ENCODE peak calls at places on chromosomes 13 and 19, in seven cellular contexts. One of them, this sample, is unnamed.

GRCh38 chr19:873084-874019 is 13.9 kb downstream of the CFD start:
- DNase-seq in stimulated activated naive CD8-positive, alpha-beta T cell treated with anti-CD3 and anti-CD28 coated beads, Interleukin-15, Interleukin-2, amounts not matched to agents 100 U/mL and 50 U/mL, for 24 hours: peak
- DNase-seq in brain microvascular endothelial cell: no peak
- DNase-seq in ACHN: peak
- DNase-seq in AG10803: peak
- DNase-seq in C1 segment of cervical spinal cord: no peak
- DNase-seq in GM23248: peak
- DNase-seq in this sample: no peak

GRCh38 chr19:56725829-56726424 is 54.4 kb upstream of the ZNF835 start:
- DNase-seq in stimulated activated naive CD8-positive, alpha-beta T cell treated with anti-CD3 and anti-CD28 coated beads, Interleukin-15, Interleukin-2, amounts not matched to agents 100 U/mL and 50 U/mL, for 24 hours: no peak
- DNase-seq in brain microvascular endothelial cell: no peak
- DNase-seq in C1 segment of cervical spinal cord: no peak
- DNase-seq in AG10803: no peak
- DNase-seq in GM23248: peak
- DNase-seq in ACHN: no peak
- DNase-seq in this sample: no peak

GRCh38 chr13:67048793-67049150 is 181.4 kb downstream of the PCDH9 start:
- DNase-seq in ACHN: no peak
- DNase-seq in brain microvascular endothelial cell: peak
- DNase-seq in GM23248: no peak
- DNase-seq in C1 segment of cervical spinal cord: no peak
- DNase-seq in AG10803: peak
- DNase-seq in stimulated activated naive CD8-positive, alpha-beta T cell treated with anti-CD3 and anti-CD28 coated beads, Interleukin-15, Interleukin-2, amounts not matched to agents 100 U/mL and 50 U/mL, for 24 hours: no peak
- DNase-seq in this sample: no peak

GRCh38 chr19:11018179-11018578 is 57.3 kb downstream of the SMARCA4 start:
- DNase-seq in stimulated activated naive CD8-positive, alpha-beta T cell treated with anti-CD3 and anti-CD28 coated beads, Interleukin-15, Interleukin-2, amounts not matched to agents 100 U/mL and 50 U/mL, for 24 hours: no peak
- DNase-seq in AG10803: no peak
- DNase-seq in C1 segment of cervical spinal cord: no peak
- DNase-seq in GM23248: peak
- DNase-seq in ACHN: no peak
- DNase-seq in brain microvascular endothelial cell: no peak
- DNase-seq in this sample: no peak

GRCh38 chr13:114194853-114195252 is 15.8 kb downstream of the CFAP97D2 start:
- DNase-seq in GM23248: no peak
- DNase-seq in stimulated activated naive CD8-positive, alpha-beta T cell treated with anti-CD3 and anti-CD28 coated beads, Interleukin-15, Interleukin-2, amounts not matched to agents 100 U/mL and 50 U/mL, for 24 hours: no peak
- DNase-seq in AG10803: no peak
- DNase-seq in ACHN: no peak
- DNase-seq in C1 segment of cervical spinal cord: no peak
- DNase-seq in brain microvascular endothelial cell: no peak
- DNase-seq in this sample: no peak

GRCh38 chr19:6828698-6829633 is 56.5 kb downstream of the VAV1 start:
- DNase-seq in GM23248: peak
- DNase-seq in ACHN: no peak
- DNase-seq in stimulated activated naive CD8-positive, alpha-beta T cell treated with anti-CD3 and anti-CD28 coated beads, Interleukin-15, Interleukin-2, amounts not matched to agents 100 U/mL and 50 U/mL, for 24 hours: peak
- DNase-seq in AG10803: no peak
- DNase-seq in C1 segment of cervical spinal cord: no peak
- DNase-seq in brain microvascular endothelial cell: no peak
- DNase-seq in this sample: no peak

GRCh38 chr19:15125232-15126067 is 18.2 kb downstream of the SYDE1 start:
- DNase-seq in brain microvascular endothelial cell: peak
- DNase-seq in GM23248: peak
- DNase-seq in C1 segment of cervical spinal cord: peak
- DNase-seq in AG10803: peak
- DNase-seq in ACHN: peak
- DNase-seq in stimulated activated naive CD8-positive, alpha-beta T cell treated with anti-CD3 and anti-CD28 coated beads, Interleukin-15, Interleukin-2, amounts not matched to agents 100 U/mL and 50 U/mL, for 24 hours: peak
- DNase-seq in this sample: peak

GRCh38 chr19:38482496-38482895 is 49.0 kb downstream of the RYR1 start:
- DNase-seq in brain microvascular endothelial cell: no peak
- DNase-seq in ACHN: no peak
- DNase-seq in GM23248: no peak
- DNase-seq in C1 segment of cervical spinal cord: no peak
- DNase-seq in AG10803: no peak
- DNase-seq in stimulated activated naive CD8-positive, alpha-beta T cell treated with anti-CD3 and anti-CD28 coated beads, Interleukin-15, Interleukin-2, amounts not matched to agents 100 U/mL and 50 U/mL, for 24 hours: no peak
- DNase-seq in this sample: no peak

GRCh38 chr13:78383899-78384298 is 219.5 kb downstream of the POU4F1 start:
- DNase-seq in ACHN: no peak
- DNase-seq in brain microvascular endothelial cell: no peak
- DNase-seq in GM23248: no peak
- DNase-seq in AG10803: no peak
- DNase-seq in stimulated activated naive CD8-positive, alpha-beta T cell treated with anti-CD3 and anti-CD28 coated beads, Interleukin-15, Interleukin-2, amounts not matched to agents 100 U/mL and 50 U/mL, for 24 hours: no peak
- DNase-seq in C1 segment of cervical spinal cord: no peak
- DNase-seq in this sample: no peak

GRCh38 chr13:70385852-70386251 is 277.6 kb upstream of the KLHL1 start:
- DNase-seq in AG10803: no peak
- DNase-seq in GM23248: no peak
- DNase-seq in brain microvascular endothelial cell: no peak
- DNase-seq in ACHN: no peak
- DNase-seq in C1 segment of cervical spinal cord: no peak
- DNase-seq in stimulated activated naive CD8-positive, alpha-beta T cell treated with anti-CD3 and anti-CD28 coated beads, Interleukin-15, Interleukin-2, amounts not matched to agents 100 U/mL and 50 U/mL, for 24 hours: no peak
- DNase-seq in this sample: no peak

GRCh38 chr19:38555200-38555599 is 62.6 kb downstream of the MAP4K1 start:
- DNase-seq in C1 segment of cervical spinal cord: no peak
- DNase-seq in ACHN: no peak
- DNase-seq in brain microvascular endothelial cell: no peak
- DNase-seq in GM23248: no peak
- DNase-seq in AG10803: no peak
- DNase-seq in stimulated activated naive CD8-positive, alpha-beta T cell treated with anti-CD3 and anti-CD28 coated beads, Interleukin-15, Interleukin-2, amounts not matched to agents 100 U/mL and 50 U/mL, for 24 hours: no peak
- DNase-seq in this sample: no peak

GRCh38 chr13:45321230-45321629 is 19.8 kb downstream of the TPT1 start:
- DNase-seq in C1 segment of cervical spinal cord: no peak
- DNase-seq in AG10803: no peak
- DNase-seq in stimulated activated naive CD8-positive, alpha-beta T cell treated with anti-CD3 and anti-CD28 coated beads, Interleukin-15, Interleukin-2, amounts not matched to agents 100 U/mL and 50 U/mL, for 24 hours: no peak
- DNase-seq in ACHN: no peak
- DNase-seq in brain microvascular endothelial cell: no peak
- DNase-seq in GM23248: no peak
- DNase-seq in this sample: no peak

GRCh38 chr13:40668335-40668734 is 1.9 kb upstream of the FOXO1 start:
- DNase-seq in ACHN: no peak
- DNase-seq in brain microvascular endothelial cell: no peak
- DNase-seq in AG10803: no peak
- DNase-seq in GM23248: peak
- DNase-seq in stimulated activated naive CD8-positive, alpha-beta T cell treated with anti-CD3 and anti-CD28 coated beads, Interleukin-15, Interleukin-2, amounts not matched to agents 100 U/mL and 50 U/mL, for 24 hours: peak
- DNase-seq in C1 segment of cervical spinal cord: no peak
- DNase-seq in this sample: no peak

GRCh38 chr13:110965038-110965754 is 50.3 kb upstream of the ANKRD10 start:
- DNase-seq in brain microvascular endothelial cell: peak
- DNase-seq in GM23248: peak
- DNase-seq in AG10803: no peak
- DNase-seq in stimulated activated naive CD8-positive, alpha-beta T cell treated with anti-CD3 and anti-CD28 coated beads, Interleukin-15, Interleukin-2, amounts not matched to agents 100 U/mL and 50 U/mL, for 24 hours: no peak
- DNase-seq in C1 segment of cervical spinal cord: no peak
- DNase-seq in ACHN: peak
- DNase-seq in this sample: no peak

GRCh38 chr13:80339841-80340642 is 884 bp downstream of the SPRY2 start:
- DNase-seq in GM23248: peak
- DNase-seq in brain microvascular endothelial cell: peak
- DNase-seq in ACHN: peak
- DNase-seq in C1 segment of cervical spinal cord: peak
- DNase-seq in AG10803: no peak
- DNase-seq in stimulated activated naive CD8-positive, alpha-beta T cell treated with anti-CD3 and anti-CD28 coated beads, Interleukin-15, Interleukin-2, amounts not matched to agents 100 U/mL and 50 U/mL, for 24 hours: peak
- DNase-seq in this sample: peak

GRCh38 chr19:35248310-35249145 is at the start of gene LSR:
- DNase-seq in AG10803: no peak
- DNase-seq in stimulated activated naive CD8-positive, alpha-beta T cell treated with anti-CD3 and anti-CD28 coated beads, Interleukin-15, Interleukin-2, amounts not matched to agents 100 U/mL and 50 U/mL, for 24 hours: peak
- DNase-seq in GM23248: no peak
- DNase-seq in ACHN: peak
- DNase-seq in C1 segment of cervical spinal cord: no peak
- DNase-seq in brain microvascular endothelial cell: no peak
- DNase-seq in this sample: no peak

GRCh38 chr13:66618702-66619101 is 611.4 kb downstream of the PCDH9 start:
- DNase-seq in C1 segment of cervical spinal cord: no peak
- DNase-seq in brain microvascular endothelial cell: no peak
- DNase-seq in stimulated activated naive CD8-positive, alpha-beta T cell treated with anti-CD3 and anti-CD28 coated beads, Interleukin-15, Interleukin-2, amounts not matched to agents 100 U/mL and 50 U/mL, for 24 hours: no peak
- DNase-seq in GM23248: peak
- DNase-seq in AG10803: peak
- DNase-seq in ACHN: peak
- DNase-seq in this sample: no peak

GRCh38 chr19:19224852-19225494 is 13.2 kb downstream of the NCAN start:
- DNase-seq in C1 segment of cervical spinal cord: no peak
- DNase-seq in GM23248: peak
- DNase-seq in brain microvascular endothelial cell: peak
- DNase-seq in ACHN: peak
- DNase-seq in AG10803: peak
- DNase-seq in stimulated activated naive CD8-positive, alpha-beta T cell treated with anti-CD3 and anti-CD28 coated beads, Interleukin-15, Interleukin-2, amounts not matched to agents 100 U/mL and 50 U/mL, for 24 hours: peak
- DNase-seq in this sample: no peak

GRCh38 chr19:10566658-10567410 is 1.0 kb upstream of the KRI1 start:
- DNase-seq in GM23248: peak
- DNase-seq in C1 segment of cervical spinal cord: no peak
- DNase-seq in brain microvascular endothelial cell: no peak
- DNase-seq in stimulated activated naive CD8-positive, alpha-beta T cell treated with anti-CD3 and anti-CD28 coated beads, Interleukin-15, Interleukin-2, amounts not matched to agents 100 U/mL and 50 U/mL, for 24 hours: peak
- DNase-seq in AG10803: no peak
- DNase-seq in ACHN: no peak
- DNase-seq in this sample: no peak

GRCh38 chr13:66586489-66586888 is 643.6 kb downstream of the PCDH9 start:
- DNase-seq in stimulated activated naive CD8-positive, alpha-beta T cell treated with anti-CD3 and anti-CD28 coated beads, Interleukin-15, Interleukin-2, amounts not matched to agents 100 U/mL and 50 U/mL, for 24 hours: no peak
- DNase-seq in ACHN: no peak
- DNase-seq in C1 segment of cervical spinal cord: no peak
- DNase-seq in GM23248: no peak
- DNase-seq in brain microvascular endothelial cell: no peak
- DNase-seq in AG10803: no peak
- DNase-seq in this sample: no peak

GRCh38 chr13:108561152-108561551 is 68.3 kb upstream of the MYO16 start:
- DNase-seq in GM23248: no peak
- DNase-seq in ACHN: no peak
- DNase-seq in C1 segment of cervical spinal cord: no peak
- DNase-seq in stimulated activated naive CD8-positive, alpha-beta T cell treated with anti-CD3 and anti-CD28 coated beads, Interleukin-15, Interleukin-2, amounts not matched to agents 100 U/mL and 50 U/mL, for 24 hours: no peak
- DNase-seq in brain microvascular endothelial cell: no peak
- DNase-seq in AG10803: no peak
- DNase-seq in this sample: no peak

GRCh38 chr19:40831502-40832430 is 18.5 kb downstream of the CYP2A6 start:
- DNase-seq in C1 segment of cervical spinal cord: no peak
- DNase-seq in stimulated activated naive CD8-positive, alpha-beta T cell treated with anti-CD3 and anti-CD28 coated beads, Interleukin-15, Interleukin-2, amounts not matched to agents 100 U/mL and 50 U/mL, for 24 hours: no peak
- DNase-seq in ACHN: no peak
- DNase-seq in AG10803: peak
- DNase-seq in GM23248: peak
- DNase-seq in brain microvascular endothelial cell: peak
- DNase-seq in this sample: no peak

GRCh38 chr13:38872693-38873092 is 117.9 kb downstream of the STOML3 start:
- DNase-seq in AG10803: peak
- DNase-seq in ACHN: peak
- DNase-seq in C1 segment of cervical spinal cord: no peak
- DNase-seq in GM23248: peak
- DNase-seq in brain microvascular endothelial cell: no peak
- DNase-seq in stimulated activated naive CD8-positive, alpha-beta T cell treated with anti-CD3 and anti-CD28 coated beads, Interleukin-15, Interleukin-2, amounts not matched to agents 100 U/mL and 50 U/mL, for 24 hours: peak
- DNase-seq in this sample: peak

GRCh38 chr13:22082030-22082429 is 411.2 kb downstream of the FGF9 start:
- DNase-seq in brain microvascular endothelial cell: no peak
- DNase-seq in GM23248: no peak
- DNase-seq in C1 segment of cervical spinal cord: no peak
- DNase-seq in stimulated activated naive CD8-positive, alpha-beta T cell treated with anti-CD3 and anti-CD28 coated beads, Interleukin-15, Interleukin-2, amounts not matched to agents 100 U/mL and 50 U/mL, for 24 hours: no peak
- DNase-seq in AG10803: no peak
- DNase-seq in ACHN: no peak
- DNase-seq in this sample: no peak

GRCh38 chr13:105177265-105177900 is 1358.1 kb downstream of the EFNB2 start:
- DNase-seq in brain microvascular endothelial cell: peak
- DNase-seq in C1 segment of cervical spinal cord: no peak
- DNase-seq in stimulated activated naive CD8-positive, alpha-beta T cell treated with anti-CD3 and anti-CD28 coated beads, Interleukin-15, Interleukin-2, amounts not matched to agents 100 U/mL and 50 U/mL, for 24 hours: no peak
- DNase-seq in AG10803: no peak
- DNase-seq in ACHN: no peak
- DNase-seq in GM23248: no peak
- DNase-seq in this sample: no peak

GRCh38 chr19:40232949-40233810 is 6.7 kb upstream of the CCNP start:
- DNase-seq in brain microvascular endothelial cell: no peak
- DNase-seq in stimulated activated naive CD8-positive, alpha-beta T cell treated with anti-CD3 and anti-CD28 coated beads, Interleukin-15, Interleukin-2, amounts not matched to agents 100 U/mL and 50 U/mL, for 24 hours: no peak
- DNase-seq in GM23248: no peak
- DNase-seq in ACHN: no peak
- DNase-seq in C1 segment of cervical spinal cord: no peak
- DNase-seq in AG10803: no peak
- DNase-seq in this sample: no peak

GRCh38 chr19:14265285-14266036 is 59.5 kb upstream of the ADGRL1 start:
- DNase-seq in GM23248: no peak
- DNase-seq in C1 segment of cervical spinal cord: no peak
- DNase-seq in AG10803: no peak
- DNase-seq in stimulated activated naive CD8-positive, alpha-beta T cell treated with anti-CD3 and anti-CD28 coated beads, Interleukin-15, Interleukin-2, amounts not matched to agents 100 U/mL and 50 U/mL, for 24 hours: no peak
- DNase-seq in brain microvascular endothelial cell: no peak
- DNase-seq in ACHN: no peak
- DNase-seq in this sample: no peak

GRCh38 chr13:48291730-48292129 is 11.8 kb upstream of the RB1 start:
- DNase-seq in ACHN: no peak
- DNase-seq in GM23248: no peak
- DNase-seq in C1 segment of cervical spinal cord: no peak
- DNase-seq in brain microvascular endothelial cell: no peak
- DNase-seq in stimulated activated naive CD8-positive, alpha-beta T cell treated with anti-CD3 and anti-CD28 coated beads, Interleukin-15, Interleukin-2, amounts not matched to agents 100 U/mL and 50 U/mL, for 24 hours: no peak
- DNase-seq in AG10803: no peak
- DNase-seq in this sample: no peak

GRCh38 chr19:40465025-40465780 is at the start of gene BLVRB:
- DNase-seq in AG10803: peak
- DNase-seq in C1 segment of cervical spinal cord: no peak
- DNase-seq in ACHN: peak
- DNase-seq in stimulated activated naive CD8-positive, alpha-beta T cell treated with anti-CD3 and anti-CD28 coated beads, Interleukin-15, Interleukin-2, amounts not matched to agents 100 U/mL and 50 U/mL, for 24 hours: no peak
- DNase-seq in brain microvascular endothelial cell: peak
- DNase-seq in GM23248: peak
- DNase-seq in this sample: no peak

This sample was measured in hypothalamus.